ENCODE peak calls at places on chromosomes 13 and 19, in six cellular contexts. P is osteoblast; C is effector memory CD4-positive, alpha-beta T cell; A is astrocyte; R is B cell; N is stimulated activated CD4-positive, alpha-beta T cell treated with anti-CD3 and anti-CD28 coated beads, Interleukin-4, amount 100 ng/mL, for 24 hours. M is an unnamed sample.

GRCh38 chr13:98994080-98994479 is 16.2 kb upstream of the DOCK9 start:
- DNase-seq in P (no peak), C (no peak), A (no peak), R (no peak), N (no peak), M (no peak)

GRCh38 chr19:43644181-43644580 is 4.5 kb upstream of the CADM4 start:
- DNase-seq in P (no peak), C (no peak), A (no peak), R (no peak), N (no peak), M (no peak)

GRCh38 chr13:32309812-32310706 is 5.1 kb downstream of the ZAR1L start:
- DNase-seq in P (peak; percentile 77), C (no peak), A (peak; percentile 40), R (peak; percentile 63), N (peak; percentile 27), M (no peak)

GRCh38 chr13:31201341-31202024 is 1.7 kb downstream of the B3GLCT start:
- DNase-seq in P (peak; percentile 95), C (no peak), A (peak; percentile 34), R (no peak), N (no peak), M (no peak)

GRCh38 chr13:30111810-30112209 is 195.5 kb downstream of the KATNAL1 start:
- DNase-seq in P (peak; percentile 88), C (no peak), A (no peak), R (no peak), N (no peak), M (no peak)

GRCh38 chr19:29837448-29837961 is 25.7 kb downstream of the CCNE1 start:
- DNase-seq in P (peak; percentile 69), C (no peak), A (no peak), R (peak; percentile 67), N (peak; percentile 69), M (no peak)

GRCh38 chr13:110907951-110908898 is 6.6 kb downstream of the ANKRD10 start:
- DNase-seq in P (no peak), C (no peak), A (peak; percentile 82), R (no peak), N (no peak), M (no peak)

GRCh38 chr13:69565334-69565733 is 542.3 kb upstream of the ATXN8OS start:
- DNase-seq in P (no peak), C (no peak), A (peak; percentile 67), R (no peak), N (no peak), M (no peak)

GRCh38 chr19:42762782-42763181 is 2.7 kb downstream of the PSG8 start:
- DNase-seq in P (no peak), C (no peak), A (peak; percentile 13), R (no peak), N (no peak), M (no peak)

GRCh38 chr13:98313938-98314292 is 136.8 kb upstream of the RNF113B start:
- DNase-seq in P (peak; percentile 82), C (no peak), A (no peak), R (no peak), N (no peak), M (no peak)

GRCh38 chr13:99983401-99984133 is 2.0 kb downstream of the ZIC2 start:
- DNase-seq in P (peak; percentile 69), C (no peak), A (no peak), R (no peak), N (no peak), M (no peak)

GRCh38 chr19:49425922-49426592 is 869 bp downstream of the GFY start:
- DNase-seq in P (peak; percentile 93), C (no peak), A (no peak), R (no peak), N (peak; percentile 33), M (no peak)

GRCh38 chr13:46172531-46172991 is 9.4 kb downstream of the LCP1 start:
- DNase-seq in P (no peak), C (peak; percentile 29), A (no peak), R (peak; percentile 51), N (peak; percentile 42), M (no peak)

GRCh38 chr19:4636151-4636717 is 3.1 kb upstream of the TNFAIP8L1 start:
- DNase-seq in P (peak; percentile 97), C (peak; percentile 54), A (no peak), R (peak; percentile 87), N (peak; percentile 77), M (no peak)

GRCh38 chr13:20118268-20119140 is 42.3 kb downstream of the GJA3 start:
- DNase-seq in P (peak; percentile 89), C (no peak), A (peak; percentile 36), R (peak; percentile 45), N (peak; percentile 7), M (no peak)

GRCh38 chr13:60448907-60449510 is 52.0 kb downstream of the TDRD3 start:
- DNase-seq in P (no peak), C (no peak), A (peak; percentile 33), R (peak; percentile 22), N (peak; percentile 9), M (peak; percentile 58)

GRCh38 chr19:43774103-43774939 is 6.5 kb downstream of the KCNN4 start:
- DNase-seq in P (peak; percentile 90), C (no peak), A (peak; percentile 53), R (no peak), N (no peak), M (no peak)

GRCh38 chr13:47708386-47708785 is 292.7 kb downstream of the SUCLA2 start:
- DNase-seq in P (peak; percentile 5), C (no peak), A (peak; percentile 43), R (no peak), N (no peak), M (no peak)

GRCh38 chr19:43432866-43433673 is 18.4 kb downstream of the TEX101 start:
- DNase-seq in P (peak; percentile 91), C (peak; percentile 54), A (peak; percentile 12), R (peak; percentile 76), N (peak; percentile 70), M (no peak)

GRCh38 chr13:64527561-64527960 is 2702.6 kb downstream of the PCDH9 start:
- DNase-seq in P (no peak), C (no peak), A (no peak), R (no peak), N (no peak), M (no peak)

GRCh38 chr19:15524781-15525180 is 16.5 kb downstream of the CYP4F22 start:
- DNase-seq in P (no peak), C (no peak), A (no peak), R (no peak), N (no peak), M (no peak)

GRCh38 chr13:45783346-45784043 is 68.1 kb downstream of the SIAH3 start:
- DNase-seq in P (no peak), C (no peak), A (no peak), R (no peak), N (no peak), M (no peak)

GRCh38 chr13:79528356-79528755 is 47.4 kb downstream of the NDFIP2 start:
- DNase-seq in P (no peak), C (no peak), A (no peak), R (no peak), N (no peak), M (no peak)

GRCh38 chr13:22773475-22773874 is 407.3 kb upstream of the SGCG start:
- DNase-seq in P (no peak), C (no peak), A (no peak), R (no peak), N (no peak), M (no peak)

GRCh38 chr13:30065181-30065580 is 214.8 kb upstream of the UBL3 start:
- DNase-seq in P (no peak), C (no peak), A (no peak), R (no peak), N (no peak), M (no peak)

GRCh38 chr13:35700661-35701060 is 224.2 kb upstream of the MAB21L1 start:
- DNase-seq in P (peak; percentile 26), C (no peak), A (peak; percentile 74), R (no peak), N (no peak), M (no peak)

GRCh38 chr13:106503272-106503671 is 32.2 kb downstream of the EFNB2 start:
- DNase-seq in P (no peak), C (no peak), A (no peak), R (no peak), N (no peak), M (no peak)

GRCh38 chr13:40780822-40781401 is 8.5 kb upstream of the SLC25A15 start:
- DNase-seq in P (no peak), C (no peak), A (no peak), R (no peak), N (no peak), M (no peak)

GRCh38 chr19:51971624-51972023 is 15.0 kb downstream of the ZNF350 start:
- DNase-seq in P (no peak), C (no peak), A (peak; percentile 24), R (peak; percentile 36), N (no peak), M (no peak)

GRCh38 chr19:44258139-44258538 is 1.5 kb upstream of the ZNF233 start:
- DNase-seq in P (no peak), C (no peak), A (no peak), R (no peak), N (no peak), M (no peak)

GRCh38 chr13:97849305-97849704 is 104.2 kb upstream of the IPO5 start:
- DNase-seq in P (peak; percentile 62), C (no peak), A (peak; percentile 18), R (no peak), N (no peak), M (no peak)

GRCh38 chr13:85974604-85975366 is 175.6 kb upstream of the SLITRK6 start:
- DNase-seq in P (no peak), C (no peak), A (peak; percentile 29), R (no peak), N (no peak), M (no peak)

GRCh38 chr19:12034610-12035009 is 869 bp downstream of the ZNF433 start:
- DNase-seq in P (no peak), C (no peak), A (no peak), R (no peak), N (no peak), M (no peak)

GRCh38 chr13:36125841-36126240 is 5.3 kb downstream of the DCLK1 start:
- DNase-seq in P (no peak), C (no peak), A (no peak), R (no peak), N (no peak), M (no peak)

GRCh38 chr13:25503856-25504255 is 132.1 kb downstream of the ATP8A2 start:
- DNase-seq in P (no peak), C (no peak), A (no peak), R (no peak), N (no peak), M (no peak)

GRCh38 chr13:31314961-31315360 is 115.2 kb downstream of the B3GLCT start:
- DNase-seq in P (no peak), C (no peak), A (no peak), R (no peak), N (no peak), M (no peak)

GRCh38 chr19:31303262-31303815 is 45.9 kb downstream of the TSHZ3 start:
- DNase-seq in P (no peak), C (no peak), A (no peak), R (no peak), N (no peak), M (no peak)

GRCh38 chr19:17874423-17875135 is 2.8 kb downstream of the SLC5A5 start:
- DNase-seq in P (peak; percentile 77), C (no peak), A (no peak), R (no peak), N (no peak), M (no peak)

M was measured in smooth muscle cell of the brain vasculature.